ENCODE peak calls at places on chromosomes 12 and 14, in five cellular contexts. G is A549, L is HepG2, D is PC-9, I is GM20000. X is an unnamed sample.

GRCh38 chr14:101960225-101960624 is 4.1 kb upstream of the DYNC1H1 start:
- DNase-seq in I (no peak), L (peak), G (no peak), D (no peak), X (no peak)

GRCh38 chr12:132620893-132621656 is 2.5 kb downstream of the P2RX2 start:
- DNase-seq in L (no peak), I (no peak), G (no peak), D (no peak), X (no peak)

GRCh38 chr12:12926571-12927071 is 25.3 kb downstream of the GPRC5D start:
- DNase-seq in L (no peak), G (no peak), I (no peak), D (no peak), X (no peak)

GRCh38 chr12:12891646-12892355 is 439 bp downstream of the GPRC5A start:
- DNase-seq in D (peak), I (no peak), L (no peak), G (no peak), X (no peak)

GRCh38 chr14:55626131-55626530 is 46.1 kb downstream of the KTN1 start:
- DNase-seq in G (no peak), I (no peak), D (no peak), L (no peak), X (no peak)

GRCh38 chr12:102964872-102965271 is 7.4 kb downstream of the ASCL1 start:
- DNase-seq in G (peak), I (no peak), D (no peak), L (no peak), X (peak)

GRCh38 chr12:96195845-96196451 is 1.8 kb downstream of the ELK3 start:
- DNase-seq in D (peak), I (no peak), L (no peak), G (peak), X (peak)

GRCh38 chr12:70002912-70003255 is 177.9 kb downstream of the MYRFL start:
- DNase-seq in D (no peak), G (no peak), I (no peak), L (no peak), X (no peak)

GRCh38 chr14:34436118-34436905 is 25.7 kb downstream of the SPTSSA start:
- DNase-seq in G (no peak), I (no peak), L (peak), D (peak), X (no peak)

GRCh38 chr12:26767116-26767515 is 65.9 kb downstream of the ITPR2 start:
- DNase-seq in L (peak), G (no peak), I (no peak), D (no peak), X (no peak)
- TF ChIP-seq CTCF in L (peak), G (no peak), I (no peak), D (no peak), X (no peak)

DNA sequence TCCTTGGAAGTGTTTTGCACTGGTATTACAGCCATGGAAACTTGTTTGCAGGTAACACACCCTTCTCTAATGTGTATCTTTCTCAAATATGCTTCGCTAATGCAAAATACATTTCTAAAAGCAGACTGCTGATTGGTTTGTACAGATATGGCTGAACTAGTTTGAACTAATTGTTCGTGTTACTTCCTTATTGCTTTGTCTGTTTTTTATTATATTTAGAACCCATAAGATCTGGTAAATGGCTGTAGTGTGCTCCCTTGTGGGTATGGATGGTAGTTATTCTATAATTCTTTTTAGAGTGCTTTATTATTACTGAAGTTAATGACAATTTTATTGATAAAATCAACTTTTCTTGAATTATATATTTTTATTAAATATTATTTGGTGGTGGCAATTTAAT is 53.0 kb downstream of the ATF7IP start:
- DNase-seq in I (no peak), L (no peak), G (no peak), D (no peak), X (no peak)
- TF ChIP-seq CTCF in I (no peak), L (no peak), G (no peak), D (no peak), X (peak)

DNA sequence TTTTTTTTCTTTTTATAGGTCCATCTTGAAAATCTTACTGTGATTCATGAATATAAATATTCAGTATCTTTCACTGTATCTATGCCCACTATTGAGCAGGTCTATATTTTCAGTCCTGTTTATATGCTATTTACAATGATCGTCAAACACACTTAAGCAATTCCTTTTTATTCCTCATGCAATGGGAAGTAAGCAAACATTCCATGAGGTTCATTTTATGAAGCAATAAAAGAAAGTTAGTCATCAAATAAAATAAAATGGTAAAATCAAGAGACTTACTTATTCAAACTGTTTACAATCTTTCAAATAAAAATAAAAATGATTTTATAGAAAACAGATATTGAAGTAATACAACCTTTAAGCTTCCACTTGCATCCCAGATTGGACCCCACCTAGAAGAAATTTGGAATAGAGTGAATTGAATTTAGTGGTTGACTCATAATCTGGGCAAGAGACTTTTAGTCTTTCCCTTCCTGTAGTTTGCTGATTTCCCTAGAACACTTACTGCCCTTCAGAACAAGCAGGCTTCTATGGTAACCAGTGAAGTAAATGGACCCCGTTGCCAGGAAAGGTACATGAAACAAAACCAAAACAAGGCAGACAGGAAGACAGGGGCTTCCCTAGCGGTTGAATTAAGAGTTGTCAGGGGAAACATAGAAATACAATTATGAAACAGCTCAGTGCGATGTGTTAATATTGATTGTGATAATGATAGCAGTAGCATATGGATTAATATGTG is 241.0 kb upstream of the ATP2B1 start:
- DNase-seq in L (peak), I (peak), D (peak), G (peak), X (peak)
- TF ChIP-seq CTCF in L (no peak), I (peak), D (no peak), G (peak), X (peak)

GRCh38 chr12:100213016-100213891 is 12.6 kb downstream of the ACTR6 start:
- DNase-seq in I (no peak), D (no peak), G (no peak), L (peak), X (no peak)
- TF ChIP-seq CTCF in I (no peak), D (no peak), G (no peak), L (no peak), X (no peak)

GRCh38 chr14:23566782-23567185 is 807 bp downstream of the AP1G2 start:
- DNase-seq in L (no peak), I (no peak), G (no peak), D (no peak), X (peak)

GRCh38 chr14:23568021-23568599 is 519 bp upstream of the AP1G2 start:
- DNase-seq in L (no peak), D (no peak), I (no peak), G (no peak), X (no peak)

GRCh38 chr14:23566112-23566781 is 1.3 kb downstream of the AP1G2 start:
- DNase-seq in D (no peak), I (no peak), G (no peak), L (no peak), X (no peak)

GRCh38 chr14:23568600-23569310 is 1.2 kb upstream of the AP1G2 start:
- DNase-seq in I (no peak), G (no peak), D (no peak), L (peak), X (peak)

DNA sequence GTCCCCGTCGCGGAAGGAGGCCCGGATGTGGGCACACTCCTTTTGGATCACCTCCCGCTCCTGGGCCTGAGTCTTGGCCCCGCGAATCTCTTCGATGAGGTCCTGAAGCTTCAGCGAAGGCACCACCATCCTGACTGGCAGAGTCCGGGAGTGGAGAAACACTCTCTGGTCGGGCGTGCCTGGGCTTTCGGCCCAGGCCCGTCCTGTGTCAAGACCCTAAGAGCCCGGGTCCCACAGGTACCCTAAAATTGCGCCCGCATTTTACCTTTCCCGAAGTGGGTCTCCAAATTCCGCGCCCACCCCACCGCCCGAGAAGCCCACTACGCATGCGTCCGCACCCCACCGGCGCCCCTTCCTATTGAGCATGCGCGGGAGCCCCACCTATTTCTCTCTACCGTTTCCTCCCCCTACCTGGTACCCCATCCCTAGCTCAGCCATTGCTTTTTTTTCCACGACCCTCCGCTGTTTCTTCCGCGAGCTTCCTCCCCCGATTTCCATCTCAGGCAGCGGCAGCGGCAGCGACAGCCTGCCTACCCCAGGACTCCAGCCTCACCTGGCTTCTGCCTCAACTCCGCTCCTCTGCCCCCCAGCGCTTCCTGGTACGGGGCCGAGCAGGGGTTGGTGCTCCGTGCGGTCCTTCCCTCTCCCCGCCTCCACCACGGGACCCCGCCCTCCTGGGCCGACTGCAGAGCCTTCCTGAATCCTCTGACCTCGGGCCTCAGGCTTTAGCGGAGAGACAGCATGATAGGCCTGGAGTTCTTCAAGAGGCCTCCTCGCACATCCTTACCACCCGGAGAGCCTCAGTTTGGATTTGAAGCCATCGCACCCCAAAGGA is at the start of gene AP1G2:
- DNase-seq in L (peak), I (peak), G (peak), D (peak), X (peak)
- TF ChIP-seq CTCF in L (peak), I (no peak), G (peak), D (no peak), X (no peak)

GRCh38 chr12:107685360-107686248 is at the start of gene PWP1:
- DNase-seq in D (peak), G (peak), L (peak), I (peak), X (peak)
- TF ChIP-seq CTCF in D (no peak), G (no peak), L (peak), I (no peak), X (no peak)

X was measured in Calu3.